ENCODE peak calls at places on chromosome 9, in four cellular contexts. Q is adipocyte, D is SJSA1, K is Peyer's patch. V is an unnamed sample.

GRCh38 chr9:99109522-99109921 is 4.6 kb downstream of the TGFBR1 start:
- DNase-seq in D (no peak), Q (peak; percentile 67), K (no peak), V (peak; percentile 79)

GRCh38 chr9:16659096-16659495 is 211.4 kb downstream of the BNC2 start:
- DNase-seq in K (no peak), D (no peak), Q (no peak), V (no peak)

GRCh38 chr9:64061013-64061627 is 1223.9 kb downstream of the FOXD4L5 start:
- DNase-seq in Q (no peak), D (no peak), K (no peak), V (no peak)

GRCh38 chr9:132228062-132228461 is 66.2 kb downstream of the NTNG2 start:
- DNase-seq in Q (no peak), D (no peak), K (no peak), V (no peak)

GRCh38 chr9:111984075-111984802 is 87.6 kb downstream of the UGCG start:
- DNase-seq in Q (no peak), K (no peak), D (no peak), V (no peak)

GRCh38 chr9:111102793-111103474 is 64.7 kb upstream of the LPAR1 start:
- DNase-seq in D (no peak), K (no peak), Q (peak; percentile 36), V (no peak)

GRCh38 chr9:122265265-122265900 is 701 bp downstream of the MRRF start:
- DNase-seq in Q (no peak), K (no peak), D (no peak), V (peak; percentile 20)

GRCh38 chr9:99172129-99173091 is 49.3 kb downstream of the ALG2 start:
- DNase-seq in Q (no peak), D (no peak), K (no peak), V (no peak)

GRCh38 chr9:107488400-107489143 is 997 bp downstream of the KLF4 start:
- DNase-seq in D (no peak), Q (peak; percentile 82), K (peak; percentile 85), V (peak; percentile 64)

GRCh38 chr9:124514874-124515273 is 7.7 kb upstream of the NR5A1 start:
- DNase-seq in K (no peak), D (no peak), Q (no peak), V (no peak)
- H3K4me3 ChIP-seq in K (no peak overlapping the region), D (no peak overlapping the region), Q (no peak overlapping the region), V (no peak overlapping the region)

GRCh38 chr9:33676746-33677505 is 118.4 kb upstream of the PRSS3 start:
- DNase-seq in D (no peak), K (peak; percentile 47), Q (peak; percentile 55), V (peak; percentile 8)

GRCh38 chr9:33682551-33682950 is 112.8 kb upstream of the PRSS3 start:
- DNase-seq in D (no peak), K (no peak), Q (no peak), V (no peak)

GRCh38 chr9:33677506-33677809 is 117.9 kb upstream of the PRSS3 start:
- DNase-seq in D (no peak), K (no peak), Q (no peak), V (no peak)

DNA sequence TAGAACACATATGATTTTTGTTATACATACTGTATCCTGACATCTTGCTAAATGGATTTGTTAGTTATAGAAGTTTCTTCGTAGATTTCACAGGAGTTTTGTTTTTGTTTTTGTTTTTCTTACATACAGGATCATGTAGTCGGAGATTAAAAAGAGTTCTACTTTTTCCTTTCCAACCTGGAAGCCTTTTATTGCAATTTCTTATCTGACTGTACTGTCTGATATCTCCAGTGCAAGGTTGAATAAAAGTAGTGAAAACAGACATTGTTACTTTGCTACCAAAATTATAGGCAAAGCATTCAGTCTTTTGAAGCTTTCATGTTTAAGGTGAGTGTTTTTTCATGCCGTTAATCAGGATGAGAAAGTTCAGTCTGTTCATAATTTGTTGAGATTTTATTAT is 117.4 kb upstream of the PRSS3 start:
- DNase-seq in Q (no peak), D (no peak), K (no peak), V (no peak)
- H3K4me3 ChIP-seq in Q (peak overlapping the region; percentile 81), D (no peak overlapping the region), K (no peak overlapping the region), V (no peak overlapping the region)

DNA sequence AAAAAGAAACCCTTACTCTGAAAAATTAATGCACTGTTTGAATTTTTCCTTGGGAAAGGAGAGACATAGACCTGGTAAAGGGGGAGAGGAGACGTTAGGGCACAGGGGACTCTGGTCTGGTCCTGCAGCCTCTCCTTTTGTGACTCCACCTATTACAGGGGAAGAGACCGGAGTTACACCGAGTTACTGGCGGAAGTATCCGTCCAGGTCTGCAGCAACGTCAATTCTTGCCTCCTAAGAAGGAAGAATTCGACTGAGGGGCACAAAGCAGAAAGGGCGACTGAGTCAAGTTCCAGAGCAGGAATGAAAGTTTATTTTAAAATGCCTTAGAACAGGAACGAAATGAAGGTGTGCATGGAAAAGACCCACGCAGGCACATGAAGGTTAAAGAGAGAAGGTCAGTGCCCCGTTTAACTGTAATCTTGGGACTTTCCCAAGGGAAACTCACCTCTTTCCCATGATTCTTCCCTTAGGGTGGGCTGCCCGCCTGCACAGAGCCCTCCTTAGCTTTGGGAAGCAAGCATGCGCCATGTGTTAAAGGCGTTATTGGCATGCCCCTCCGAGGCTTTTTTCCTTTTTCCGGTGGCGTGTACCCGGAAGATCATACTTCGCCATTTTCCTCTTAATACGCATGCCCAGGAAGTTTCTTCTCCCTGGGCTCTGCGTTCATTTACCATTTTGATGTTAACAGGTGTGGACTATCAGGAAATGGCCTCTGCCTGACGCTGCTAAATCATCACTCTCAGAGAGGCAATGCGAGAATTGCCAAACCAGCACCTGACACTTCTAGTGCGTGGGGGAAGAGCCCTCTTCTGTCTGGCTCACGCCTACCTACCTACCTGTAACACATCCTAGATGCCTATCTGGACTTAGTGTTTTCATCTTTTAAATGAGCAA is 409.6 kb upstream of the PAPPA start:
- DNase-seq in D (no peak), K (no peak), Q (no peak), V (no peak)
- H3K4me3 ChIP-seq in D (no peak overlapping the region), K (no peak overlapping the region), Q (no peak overlapping the region), V (no peak overlapping the region)

GRCh38 chr9:104772707-104773106 is 8.8 kb downstream of the NIPSNAP3B start:
- DNase-seq in D (no peak), K (no peak), Q (peak; percentile 27), V (peak; percentile 28)
- H3K4me3 ChIP-seq in D (no peak overlapping the region), K (no peak overlapping the region), Q (peak overlapping the region; percentile 72), V (no peak overlapping the region)

GRCh38 chr9:22005083-22005699 is 3.9 kb downstream of the CDKN2B start:
- DNase-seq in D (no peak), K (no peak), Q (no peak), V (peak; percentile 36)
- H3K4me3 ChIP-seq in D (no peak overlapping the region), K (peak overlapping the region; percentile 71), Q (peak overlapping the region; percentile 99), V (peak overlapping the region; percentile 94)

DNA sequence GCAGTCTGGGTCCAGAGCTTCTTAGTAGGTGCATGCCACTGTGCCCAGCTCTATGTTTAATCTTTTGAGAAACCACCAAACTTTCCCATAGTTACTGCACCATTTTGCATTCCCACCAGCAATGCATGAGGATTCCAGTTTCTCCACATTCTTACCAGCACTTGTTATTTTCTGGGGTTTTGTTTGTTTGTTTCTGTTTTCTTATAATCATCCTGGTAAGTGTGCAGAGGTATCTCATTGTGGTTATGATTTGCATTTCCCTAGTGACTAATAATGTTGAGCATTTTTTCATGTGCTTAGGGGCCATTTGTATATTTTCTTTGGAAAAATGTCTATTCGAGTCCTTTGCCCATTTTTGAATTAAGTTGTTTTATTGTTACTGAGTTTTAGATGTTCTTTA is 11.4 kb downstream of the FOXE1 start:
- DNase-seq in D (no peak), K (no peak), Q (no peak), V (no peak)
- H3K4me3 ChIP-seq in D (no peak overlapping the region), K (no peak overlapping the region), Q (no peak overlapping the region), V (no peak overlapping the region)

GRCh38 chr9:677461-678097 is 163.9 kb upstream of the DMRT1 start:
- DNase-seq in K (no peak), D (no peak), Q (no peak), V (no peak)
- H3K4me3 ChIP-seq in K (peak overlapping the region; percentile 50), D (peak overlapping the region; percentile 25), Q (peak overlapping the region; percentile 78), V (no peak overlapping the region)

DNA sequence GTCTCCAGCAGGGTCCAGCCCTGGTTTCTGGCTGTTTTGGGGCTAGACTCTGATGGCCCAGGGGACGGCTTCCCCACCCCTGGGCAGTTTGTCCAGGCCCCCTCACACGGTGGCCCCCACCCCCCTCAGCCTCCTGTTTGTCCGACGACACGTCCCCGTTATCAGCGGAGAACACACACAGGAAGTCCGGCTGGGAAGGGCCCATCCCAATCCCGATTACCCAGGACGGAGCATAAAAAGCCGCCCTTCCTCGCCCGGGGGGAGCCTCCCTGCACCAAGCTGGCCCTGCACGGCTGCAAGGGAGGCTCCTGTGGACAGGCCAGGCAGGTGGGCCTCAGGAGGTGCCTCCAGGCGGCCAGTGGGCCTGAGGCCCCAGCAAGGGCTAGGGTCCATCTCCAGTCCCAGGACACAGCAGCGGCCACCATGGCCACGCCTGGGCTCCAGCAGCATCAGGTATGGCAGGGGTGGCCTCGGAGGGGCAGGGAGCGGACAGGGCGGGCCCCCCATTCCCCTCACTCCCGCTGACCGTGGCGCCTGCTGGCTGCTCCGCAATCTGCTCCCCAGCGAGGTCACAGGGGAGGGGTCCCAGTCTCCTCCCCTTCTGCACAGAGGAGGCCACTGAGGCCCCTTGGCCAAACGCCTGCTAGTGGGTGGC is at the start of gene EGFL7:
- DNase-seq in K (no peak), D (no peak), Q (no peak), V (peak; percentile 63)
- H3K4me3 ChIP-seq in K (peak within 1 kb of the TSS; percentile 57), D (no peak within 1 kb of the TSS), Q (no peak within 1 kb of the TSS), V (peak within 1 kb of the TSS; percentile 56)

V was measured in fibroblast of pulmonary artery.